ENCODE peak calls at places on chromosomes 12 and 14, in ten cellular contexts. C is neuronal stem cell; R is GM23248; F is mesendoderm; G is Peyer's patch; M is kidney; A is fibroblast of lung; W is A549; Q is naive thymus-derived CD4-positive, alpha-beta T cell; I is OCI-LY7. J is an unnamed sample. For H3K4me1, the result is how much of the 10 kb centered on the place peaks cover.

GRCh38 chr14:78278464-78278863 is 108.3 kb downstream of the NRXN3 start:
- DNase-seq in C (no peak), R (no peak), F (no peak), G (no peak), M (no peak), A (no peak), W (no peak), Q (no peak), I (no peak), J (no peak)

GRCh38 chr14:104705340-104706047 is 16.1 kb downstream of the INF2 start:
- DNase-seq in C (no peak), R (peak), F (peak), G (no peak), M (no peak), A (no peak), W (peak), Q (no peak), I (peak), J (peak)

GRCh38 chr12:116236148-116236731 is 41.3 kb downstream of the MED13L start:
- DNase-seq in C (no peak), R (peak), F (peak), G (no peak), M (no peak), A (peak), W (peak), Q (peak), I (peak), J (peak)

GRCh38 chr14:103281496-103282231 is 52.4 kb upstream of the EIF5 start:
- DNase-seq in C (no peak), R (peak), F (peak), G (no peak), M (peak), A (peak), W (peak), Q (no peak), I (no peak), J (peak)

GRCh38 chr12:27333311-27334009 is 824 bp downstream of the BMAL2 start:
- DNase-seq in C (peak), R (peak), F (no peak), G (peak), M (peak), A (no peak), W (no peak), Q (peak), I (no peak), J (peak)

GRCh38 chr12:57244306-57244696 is 6.7 kb downstream of the STAC3 start:
- DNase-seq in C (no peak), R (no peak), F (no peak), G (peak), M (no peak), A (no peak), W (no peak), Q (no peak), I (no peak), J (peak)

GRCh38 chr12:53224268-53224896 is 7.6 kb downstream of the RARG start:
- DNase-seq in C (no peak), R (peak), F (peak), G (no peak), M (no peak), A (no peak), W (peak), Q (no peak), I (no peak), J (peak)

GRCh38 chr12:12916135-12916956 is 25.0 kb downstream of the GPRC5A start:
- DNase-seq in C (peak), R (peak), F (peak), G (peak), M (peak), A (peak), W (peak), Q (peak), I (peak), J (peak)

GRCh38 chr14:103315368-103315911 is 18.6 kb upstream of the EIF5 start:
- DNase-seq in C (no peak), R (peak), F (no peak), G (no peak), M (no peak), A (peak), W (no peak), Q (no peak), I (no peak), J (no peak)

GRCh38 chr12:91001306-91001705 is 3.5 kb downstream of the EPYC start:
- DNase-seq in C (no peak), R (no peak), F (no peak), G (no peak), M (no peak), A (no peak), W (no peak), Q (no peak), I (no peak), J (no peak)

GRCh38 chr12:2477009-2477766 is 317.6 kb upstream of the FKBP4 start:
- DNase-seq in C (no peak), R (peak), F (no peak), G (no peak), M (no peak), A (no peak), W (no peak), Q (no peak), I (no peak), J (no peak)

GRCh38 chr14:32307881-32308582 is 21.1 kb upstream of the AKAP6 start:
- DNase-seq in C (no peak), R (no peak), F (no peak), G (peak), M (no peak), A (no peak), W (peak), Q (no peak), I (no peak), J (peak)

GRCh38 chr14:53128706-53129105 is 24.4 kb downstream of the DDHD1 start:
- DNase-seq in C (no peak), R (no peak), F (no peak), G (no peak), M (no peak), A (no peak), W (no peak), Q (no peak), I (no peak), J (no peak)

GRCh38 chr12:88309546-88309945 is 167.4 kb downstream of the TMTC3 start:
- DNase-seq in C (no peak), R (peak), F (no peak), G (no peak), M (no peak), A (peak), W (no peak), Q (no peak), I (no peak), J (no peak)

GRCh38 chr14:90489916-90490726 is 93.3 kb downstream of the CALM1 start:
- DNase-seq in C (no peak), R (peak), F (no peak), G (no peak), M (no peak), A (no peak), W (no peak), Q (no peak), I (no peak), J (no peak)

GRCh38 chr12:121096199-121096798 is 36.4 kb upstream of the P2RX7 start:
- DNase-seq in C (no peak), R (no peak), F (no peak), G (no peak), M (no peak), A (no peak), W (no peak), Q (no peak), I (no peak), J (no peak)

GRCh38 chr14:32939254-32940065 is 781 bp downstream of the NPAS3 start:
- DNase-seq in C (peak), R (peak), F (peak), G (peak), M (peak), A (peak), W (no peak), Q (no peak), I (no peak), J (peak)

GRCh38 chr12:66956300-66956699 is 277.4 kb upstream of the GRIP1 start:
- DNase-seq in C (no peak), R (no peak), F (no peak), G (no peak), M (no peak), A (no peak), W (no peak), Q (no peak), I (no peak), J (no peak)

GRCh38 chr12:1540690-1541089 is 53.7 kb downstream of the FBXL14 start:
- DNase-seq in C (no peak), R (peak), F (no peak), G (no peak), M (no peak), A (no peak), W (no peak), Q (no peak), I (no peak), J (no peak)

GRCh38 chr12:14913381-14913781 is 25.0 kb downstream of the ERP27 start:
- DNase-seq in C (no peak), R (no peak), F (no peak), G (no peak), M (peak), A (no peak), W (no peak), Q (no peak), I (no peak), J (peak)

GRCh38 chr14:102209224-102209966 is 69.7 kb downstream of the WDR20 start:
- DNase-seq in C (no peak), R (peak), F (peak), G (peak), M (peak), A (peak), W (peak), Q (no peak), I (no peak), J (no peak)

GRCh38 chr12:121015825-121016766 is at the start of gene C12orf43:
- DNase-seq in C (peak), R (peak), F (peak), G (peak), M (peak), A (peak), W (peak), Q (peak), I (peak), J (peak)

GRCh38 chr12:109927622-109928021 is 27.5 kb downstream of the TCHP start:
- DNase-seq in C (no peak), R (peak), F (peak), G (no peak), M (no peak), A (peak), W (peak), Q (peak), I (peak), J (no peak)

GRCh38 chr12:118053071-118053985 is 7.7 kb downstream of the WSB2 start:
- DNase-seq in C (no peak), R (peak), F (no peak), G (no peak), M (no peak), A (no peak), W (no peak), Q (no peak), I (no peak), J (no peak)

GRCh38 chr12:58393152-58393551 is 451.8 kb downstream of the ATP23 start:
- DNase-seq in C (no peak), R (peak), F (no peak), G (no peak), M (no peak), A (no peak), W (no peak), Q (no peak), I (no peak), J (no peak)

GRCh38 chr12:93679308-93679933 is 2.2 kb downstream of the CRADD start:
- DNase-seq in C (no peak), R (no peak), F (no peak), G (no peak), M (no peak), A (no peak), W (no peak), Q (no peak), I (no peak), J (no peak)

GRCh38 chr12:171276-171675 is 42.7 kb downstream of the SLC6A12 start:
- DNase-seq in C (no peak), R (no peak), F (no peak), G (no peak), M (no peak), A (no peak), W (no peak), Q (no peak), I (no peak), J (no peak)

GRCh38 chr14:103028161-103028767 is 29.1 kb downstream of the CDC42BPB start:
- DNase-seq in C (no peak), R (no peak), F (no peak), G (peak), M (no peak), A (no peak), W (no peak), Q (no peak), I (no peak), J (no peak)

GRCh38 chr12:67025543-67026114 is 243.5 kb upstream of the CAND1 start:
- DNase-seq in C (peak), R (peak), F (peak), G (no peak), M (no peak), A (peak), W (peak), Q (peak), I (peak), J (peak)

GRCh38 chr12:11661491-11662085 is 12.1 kb downstream of the ETV6 start:
- DNase-seq in C (no peak), R (no peak), F (no peak), G (no peak), M (no peak), A (no peak), W (no peak), Q (no peak), I (no peak), J (no peak)

GRCh38 chr12:11664101-11664500 is 14.6 kb downstream of the ETV6 start:
- DNase-seq in C (no peak), R (no peak), F (no peak), G (no peak), M (no peak), A (no peak), W (no peak), Q (no peak), I (no peak), J (peak)

GRCh38 chr12:11660624-11661023 is 11.2 kb downstream of the ETV6 start:
- DNase-seq in C (no peak), R (no peak), F (no peak), G (no peak), M (no peak), A (no peak), W (no peak), Q (no peak), I (no peak), J (no peak)

GRCh38 chr12:11663128-11663527 is 13.7 kb downstream of the ETV6 start:
- DNase-seq in C (no peak), R (no peak), F (no peak), G (no peak), M (no peak), A (no peak), W (no peak), Q (no peak), I (no peak), J (peak)

GRCh38 chr12:11662369-11662768 is 12.9 kb downstream of the ETV6 start:
- DNase-seq in C (no peak), R (no peak), F (no peak), G (no peak), M (no peak), A (no peak), W (no peak), Q (no peak), I (no peak), J (no peak)
- H3K4me1 ChIP-seq in C (under half), R (under half), F (under half), G (under half), M (under half), A (under half), W (under half), Q (under half), I (under half), J (under half)

GRCh38 chr12:68623984-68624383 is 13.3 kb downstream of the RAP1B start:
- DNase-seq in C (no peak), R (peak), F (peak), G (no peak), M (no peak), A (no peak), W (no peak), Q (no peak), I (no peak), J (no peak)
- H3K4me1 ChIP-seq in C (under half), R (half or more), F (under half), G (under half), M (under half), A (under half), W (under half), Q (under half), I (under half), J (under half)

GRCh38 chr14:69666698-69667211 is 55.4 kb downstream of the SUSD6 start:
- DNase-seq in C (no peak), R (peak), F (no peak), G (no peak), M (no peak), A (peak), W (peak), Q (no peak), I (no peak), J (no peak)
- H3K4me1 ChIP-seq in C (under half), R (under half), F (under half), G (under half), M (under half), A (under half), W (under half), Q (under half), I (half or more), J (under half)

DNA sequence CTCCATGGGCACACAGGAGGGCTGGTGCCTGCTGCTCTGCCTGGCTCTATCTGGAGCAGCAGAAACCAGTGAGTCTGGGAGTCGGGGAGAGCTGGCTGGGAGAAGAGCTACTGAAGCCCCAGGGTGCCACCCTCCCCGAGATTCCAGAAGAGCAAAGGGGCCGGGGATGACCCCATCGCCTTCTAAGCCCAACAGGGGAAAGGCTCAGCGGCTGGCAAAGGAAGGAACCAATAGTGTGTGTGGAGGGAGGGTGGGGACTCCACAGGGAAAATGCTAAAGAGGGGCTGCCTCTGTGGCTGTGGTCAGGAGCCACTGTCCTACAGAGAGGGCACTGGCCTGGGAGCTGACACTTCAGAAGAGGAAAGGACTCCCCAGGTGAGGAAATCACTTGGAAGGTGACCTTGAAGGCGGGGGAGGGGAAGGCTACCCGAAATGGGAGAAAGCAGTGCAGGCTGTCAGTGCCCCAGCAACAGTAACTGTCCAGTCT is 446 bp downstream of the TAPBPL start:
- DNase-seq in C (no peak), R (peak), F (no peak), G (peak), M (no peak), A (no peak), W (no peak), Q (no peak), I (no peak), J (peak)
- H3K4me1 ChIP-seq in C (under half), R (under half), F (under half), G (under half), M (under half), A (under half), W (under half), Q (under half), I (under half), J (under half)

DNA sequence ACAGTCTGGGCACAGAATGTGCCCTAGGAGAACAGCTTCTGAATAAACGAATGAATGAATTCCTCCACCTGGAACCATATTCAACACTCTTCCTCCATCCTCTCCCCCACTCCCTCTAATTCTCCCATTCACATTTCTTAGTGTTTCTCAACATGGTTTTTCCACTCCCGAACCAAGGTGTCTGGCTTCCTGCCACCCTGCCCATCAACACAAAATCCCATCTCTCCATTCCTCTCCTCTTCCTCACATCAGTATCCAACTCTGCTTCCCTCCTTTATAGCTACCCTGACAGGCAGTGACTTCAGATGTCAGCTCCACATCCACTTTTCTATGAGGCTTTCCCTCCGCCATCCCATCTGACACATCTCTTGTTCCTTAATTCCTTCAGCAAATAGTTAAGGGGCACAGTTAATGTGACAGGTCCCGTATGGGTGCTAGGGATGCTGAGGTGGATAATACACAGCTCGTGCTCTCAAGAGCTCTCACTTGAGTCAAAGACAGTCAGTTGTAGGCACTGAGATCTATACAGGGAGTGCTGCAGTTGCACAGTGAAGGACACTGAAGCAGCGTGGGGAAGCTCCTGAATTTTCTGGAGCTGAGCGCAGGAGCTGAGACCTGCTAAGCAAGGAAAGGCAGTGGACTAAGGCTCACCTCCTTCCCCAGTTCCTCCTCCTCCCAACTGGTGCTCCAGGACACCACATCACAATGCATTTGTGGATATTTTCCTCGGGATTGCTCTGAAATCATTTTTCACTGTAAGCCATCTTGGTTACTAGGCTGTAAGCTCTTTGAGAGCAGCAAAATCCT is 2.7 kb downstream of the TNFRSF1A start:
- DNase-seq in C (no peak), R (peak), F (no peak), G (no peak), M (no peak), A (peak), W (no peak), Q (no peak), I (no peak), J (no peak)
- H3K4me1 ChIP-seq in C (half or more), R (half or more), F (under half), G (under half), M (half or more), A (under half), W (half or more), Q (half or more), I (half or more), J (under half)

DNA sequence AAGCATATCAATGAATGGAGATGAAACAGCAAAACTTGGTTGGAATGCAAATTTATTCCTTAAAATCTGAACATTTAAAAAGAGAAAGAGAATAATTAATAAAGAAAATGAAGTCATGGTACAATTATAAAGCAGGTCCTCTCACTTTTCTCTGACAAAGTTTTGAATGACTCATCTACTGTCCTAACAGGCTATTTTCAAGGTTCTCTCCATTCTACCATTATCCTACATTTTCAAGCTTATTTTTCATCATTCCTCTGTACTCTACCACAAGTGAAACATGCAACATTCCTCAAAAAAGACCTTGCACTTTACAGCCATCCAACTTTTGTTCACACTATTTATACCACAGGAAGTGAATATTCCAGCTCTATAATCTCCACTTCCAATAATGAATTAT is 36.9 kb upstream of the AP4S1 start:
- DNase-seq in C (no peak), R (peak), F (no peak), G (no peak), M (no peak), A (peak), W (no peak), Q (no peak), I (no peak), J (no peak)
- H3K4me1 ChIP-seq in C (under half), R (under half), F (under half), G (under half), M (under half), A (under half), W (under half), Q (under half), I (under half), J (under half)

GRCh38 chr12:124543591-124544310 is 23.7 kb downstream of the NCOR2 start:
- DNase-seq in C (no peak), R (peak), F (no peak), G (no peak), M (peak), A (no peak), W (no peak), Q (no peak), I (peak), J (peak)
- H3K4me1 ChIP-seq in C (under half), R (under half), F (under half), G (under half), M (under half), A (under half), W (half or more), Q (under half), I (under half), J (under half)

GRCh38 chr12:51245476-51246253 is 7.0 kb downstream of the DAZAP2 start:
- DNase-seq in C (no peak), R (no peak), F (no peak), G (no peak), M (no peak), A (no peak), W (no peak), Q (peak), I (no peak), J (no peak)
- H3K4me1 ChIP-seq in C (under half), R (under half), F (under half), G (under half), M (under half), A (under half), W (under half), Q (under half), I (under half), J (under half)

GRCh38 chr12:107347261-107347660 is 253.9 kb upstream of the CRY1 start:
- DNase-seq in C (no peak), R (no peak), F (no peak), G (no peak), M (no peak), A (no peak), W (no peak), Q (no peak), I (no peak), J (no peak)
- H3K4me1 ChIP-seq in C (under half), R (under half), F (under half), G (under half), M (under half), A (under half), W (half or more), Q (under half), I (under half), J (under half)

J was measured in SJCRH30.